ENCODE peak calls at places on chromosomes 13 and 19, in nine cellular contexts. U, E, G, S, C, W, Z, A and X are unnamed samples.

GRCh38 chr19:50710094-50710493 is 9.5 kb downstream of the SHANK1 start:
- DNase-seq in E (no peak), S (no peak), C (no peak), W (no peak), Z (no peak), A (no peak), U (no peak), G (no peak), X (no peak)

GRCh38 chr13:49610176-49610575 is 18.1 kb upstream of the ARL11 start:
- DNase-seq in A (no peak), E (no peak), U (no peak), W (no peak), C (no peak), G (no peak), Z (no peak), S (no peak), X (no peak)

GRCh38 chr13:97327071-97327470 is 104.9 kb downstream of the MBNL2 start:
- DNase-seq in Z (no peak), U (no peak), E (no peak), G (no peak), C (no peak), W (no peak), S (no peak), A (no peak), X (no peak)

GRCh38 chr13:79775830-79776229 is 294.9 kb downstream of the NDFIP2 start:
- DNase-seq in G (no peak), C (peak), Z (peak), A (peak), W (peak), E (peak), U (peak), S (peak), X (no peak)

GRCh38 chr13:106523566-106523965 is 11.9 kb downstream of the EFNB2 start:
- DNase-seq in W (no peak), S (no peak), U (no peak), E (no peak), A (no peak), G (no peak), C (no peak), Z (no peak), X (no peak)

GRCh38 chr19:56110515-56111448 is 10.3 kb downstream of the ZNF787 start:
- DNase-seq in E (peak), W (peak), A (no peak), S (no peak), U (no peak), G (no peak), C (no peak), Z (no peak), X (no peak)

GRCh38 chr13:102770435-102770834 is 3.2 kb downstream of the TEX30 start:
- DNase-seq in C (no peak), E (no peak), G (no peak), Z (no peak), U (no peak), A (no peak), S (no peak), W (no peak), X (no peak)

GRCh38 chr19:45601115-45601514 is 897 bp downstream of the GPR4 start:
- DNase-seq in A (no peak), W (no peak), U (no peak), Z (no peak), E (peak), S (no peak), C (no peak), G (no peak), X (no peak)

GRCh38 chr13:99626461-99627082 is 125.3 kb downstream of the TM9SF2 start:
- DNase-seq in G (peak), Z (peak), C (no peak), U (no peak), S (peak), W (peak), E (no peak), A (no peak), X (no peak)

GRCh38 chr19:17725422-17726078 is 6.3 kb downstream of the MAP1S start:
- DNase-seq in S (no peak), C (peak), U (peak), W (no peak), E (no peak), G (no peak), Z (no peak), A (no peak), X (no peak)

GRCh38 chr19:34686455-34686854 is 9.0 kb downstream of the ZNF302 start:
- DNase-seq in W (no peak), E (no peak), U (no peak), A (no peak), S (no peak), G (no peak), C (no peak), Z (no peak), X (no peak)

GRCh38 chr13:75341025-75341424 is 140.9 kb downstream of the TBC1D4 start:
- DNase-seq in W (no peak), G (no peak), A (no peak), C (no peak), U (no peak), S (no peak), Z (no peak), E (no peak), X (no peak)

GRCh38 chr13:87671824-87672603 is 843 bp downstream of the SLITRK5 start:
- DNase-seq in Z (no peak), U (peak), W (no peak), C (peak), E (no peak), S (no peak), A (no peak), G (no peak), X (peak)

GRCh38 chr13:21698975-21699679 is 28.3 kb downstream of the FGF9 start:
- DNase-seq in A (no peak), S (no peak), E (no peak), Z (no peak), G (no peak), C (no peak), W (no peak), U (no peak), X (no peak)

GRCh38 chr13:24161010-24161775 is 673 bp downstream of the SPATA13 start:
- DNase-seq in Z (peak), W (no peak), S (no peak), C (no peak), E (peak), U (peak), A (no peak), G (peak), X (no peak)

GRCh38 chr13:30807392-30807791 is 72.0 kb downstream of the ALOX5AP start:
- DNase-seq in G (no peak), E (no peak), S (no peak), Z (no peak), U (no peak), A (no peak), C (no peak), W (no peak), X (no peak)

GRCh38 chr13:75489502-75490263 is 7.7 kb upstream of the TBC1D4 start:
- DNase-seq in W (peak), G (no peak), A (no peak), E (no peak), C (no peak), Z (peak), S (no peak), U (no peak), X (no peak)

GRCh38 chr13:113742445-113743120 is 16.4 kb upstream of the TMEM255B start:
- DNase-seq in A (no peak), G (no peak), S (no peak), E (no peak), C (no peak), U (no peak), Z (no peak), W (no peak), X (no peak)

GRCh38 chr19:35168261-35168660 is 13.7 kb downstream of the FXYD5 start:
- DNase-seq in S (no peak), A (no peak), G (no peak), U (no peak), W (no peak), Z (peak), E (no peak), C (peak), X (no peak)

GRCh38 chr13:97222934-97223710 is 989 bp downstream of the MBNL2 start:
- DNase-seq in Z (no peak), C (no peak), A (no peak), E (no peak), W (no peak), G (no peak), S (no peak), U (peak), X (no peak)

GRCh38 chr13:30126903-30127428 is 180.4 kb downstream of the KATNAL1 start:
- DNase-seq in A (no peak), U (no peak), G (no peak), Z (no peak), C (no peak), E (no peak), S (no peak), W (peak), X (no peak)

GRCh38 chr19:31092189-31092753 is 257.0 kb downstream of the TSHZ3 start:
- DNase-seq in C (no peak), Z (no peak), U (no peak), G (no peak), W (no peak), E (peak), S (no peak), A (no peak), X (no peak)

GRCh38 chr19:5694167-5694951 is 4.3 kb downstream of the RPL36 start:
- DNase-seq in G (no peak), W (no peak), A (no peak), C (peak), Z (no peak), U (no peak), E (no peak), S (no peak), X (peak)

GRCh38 chr13:73938375-73939070 is 195.7 kb downstream of the KLF12 start:
- DNase-seq in Z (peak), E (no peak), U (no peak), W (peak), A (peak), C (peak), G (no peak), S (peak), X (no peak)

GRCh38 chr19:48635263-48635965 is 1.8 kb downstream of the DBP start:
- DNase-seq in G (peak), W (no peak), S (no peak), C (peak), U (peak), Z (peak), E (peak), A (no peak), X (peak)

GRCh38 chr13:92097337-92097903 is 699.0 kb downstream of the GPC5 start:
- DNase-seq in Z (no peak), U (no peak), C (no peak), E (no peak), A (no peak), G (no peak), S (no peak), W (no peak), X (no peak)

GRCh38 chr13:92136449-92137180 is 738.2 kb downstream of the GPC5 start:
- DNase-seq in E (no peak), U (no peak), G (no peak), A (no peak), Z (no peak), S (no peak), W (no peak), C (no peak), X (no peak)

GRCh38 chr13:39224841-39225240 is 186.6 kb downstream of the NHLRC3 start:
- DNase-seq in E (no peak), U (no peak), A (peak), S (no peak), G (no peak), C (no peak), Z (peak), W (no peak), X (no peak)

GRCh38 chr13:110448677-110449076 is 112.8 kb downstream of the RAB20 start:
- DNase-seq in E (no peak), A (no peak), U (no peak), Z (no peak), C (no peak), S (no peak), G (peak), W (no peak), X (peak)

GRCh38 chr13:97225533-97225932 is 3.4 kb downstream of the MBNL2 start:
- DNase-seq in A (no peak), W (no peak), C (no peak), S (no peak), E (no peak), Z (no peak), U (no peak), G (no peak), X (no peak)

DNA sequence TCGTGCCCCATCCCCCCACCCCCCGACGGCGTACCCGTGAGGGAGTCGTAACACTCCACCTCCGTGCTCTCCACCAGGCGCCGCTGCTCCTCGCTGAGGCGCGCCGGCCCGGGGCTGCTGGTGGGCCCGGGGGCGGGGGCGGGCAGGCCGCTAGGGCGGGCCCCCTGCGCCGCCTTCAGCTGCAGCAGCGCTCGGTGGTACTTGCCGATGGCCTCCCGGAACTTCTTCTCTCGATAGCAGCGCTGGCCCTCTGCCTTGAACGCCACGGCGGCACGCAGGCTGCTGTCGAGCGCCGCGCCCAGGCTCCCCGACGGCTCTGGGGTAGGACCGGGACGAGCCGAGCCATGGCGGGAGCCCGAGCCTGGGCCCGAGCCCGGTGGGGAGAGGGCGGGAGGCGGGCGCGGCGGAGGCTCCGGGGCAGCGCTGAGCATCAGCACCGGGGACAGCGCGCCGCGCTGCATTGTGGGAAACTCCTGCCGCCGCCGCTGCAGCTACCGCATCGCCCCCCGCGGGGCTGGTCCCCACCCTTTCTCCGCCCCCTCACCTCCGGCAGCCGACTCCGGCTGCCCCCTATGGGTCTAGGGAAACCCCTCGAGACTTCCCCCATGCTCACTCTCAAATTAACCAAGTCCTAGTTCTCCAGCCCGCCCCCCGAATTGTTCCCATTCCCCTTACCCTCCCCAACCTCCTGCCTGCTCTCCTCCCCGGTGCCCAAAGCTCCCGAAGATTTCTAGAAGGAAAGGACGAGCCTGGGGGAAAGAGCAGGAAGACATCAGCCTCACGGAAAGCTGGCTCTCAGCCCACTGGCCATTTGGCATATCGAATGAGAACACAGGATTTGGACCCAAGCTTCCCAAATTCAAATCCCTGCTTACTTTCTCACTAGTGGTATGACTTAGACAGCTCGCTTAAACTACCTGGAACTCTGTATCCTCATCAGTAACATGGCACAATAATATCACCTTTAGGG is at the start of gene TTC9B:
- DNase-seq in A (no peak), Z (no peak), C (peak), S (no peak), W (no peak), G (no peak), U (peak), E (no peak), X (no peak)
- TF ChIP-seq CTCF in A (no peak), Z (no peak), C (no peak), S (no peak), W (no peak), G (no peak), U (peak), E (no peak), X (no peak)

GRCh38 chr19:38708413-38709024 is 35.8 kb downstream of the CAPN12 start:
- DNase-seq in U (no peak), A (no peak), Z (no peak), S (no peak), W (no peak), G (no peak), C (no peak), E (no peak), X (no peak)

GRCh38 chr19:38710416-38710702 is 33.9 kb downstream of the CAPN12 start:
- DNase-seq in A (no peak), S (no peak), G (no peak), W (no peak), U (no peak), E (no peak), C (no peak), Z (no peak), X (no peak)

GRCh38 chr19:38709119-38709518 is 35.2 kb downstream of the CAPN12 start:
- DNase-seq in Z (no peak), E (no peak), S (no peak), W (no peak), C (no peak), A (no peak), U (no peak), G (no peak), X (no peak)

GRCh38 chr19:38710928-38711725 is 33.1 kb downstream of the CAPN12 start:
- DNase-seq in C (no peak), S (no peak), U (no peak), E (no peak), G (no peak), A (no peak), Z (no peak), W (no peak), X (no peak)

DNA sequence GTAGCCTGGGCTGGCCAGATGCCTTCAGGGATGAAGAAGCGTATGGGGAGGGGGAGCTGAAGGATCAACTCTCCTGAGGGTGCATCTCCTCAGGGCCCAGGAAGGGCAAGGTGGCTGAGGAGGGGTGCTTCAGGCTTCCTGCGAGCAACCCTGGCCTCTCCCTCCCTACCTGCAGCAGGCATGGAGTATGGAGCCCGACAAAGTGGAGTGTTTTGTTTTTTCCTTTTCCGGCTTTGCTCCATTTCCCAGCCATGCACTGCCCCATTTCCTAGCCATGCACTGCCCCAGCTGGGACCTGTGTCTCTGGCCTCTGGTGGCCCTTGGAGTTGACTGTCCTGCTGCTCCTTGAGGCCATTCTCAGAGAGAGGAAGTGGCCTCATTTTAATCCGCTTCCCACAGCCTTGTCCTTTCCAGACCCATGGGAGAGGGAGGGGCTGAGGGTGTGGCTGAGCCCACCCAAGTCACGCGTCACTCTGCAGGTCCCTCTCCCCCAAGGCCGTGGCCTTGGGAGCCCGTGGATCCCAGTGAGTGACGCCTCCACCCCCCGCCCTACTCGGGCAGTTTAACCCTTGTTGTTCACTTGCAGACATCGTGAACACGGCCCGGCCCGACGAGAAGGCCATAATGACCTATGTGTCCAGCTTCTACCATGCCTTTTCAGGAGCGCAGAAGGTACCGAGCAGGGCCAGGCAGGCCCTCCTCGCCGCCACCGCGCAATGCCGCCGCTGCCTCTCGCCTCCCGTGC is 34.4 kb downstream of the CAPN12 start:
- DNase-seq in Z (no peak), E (no peak), U (no peak), S (no peak), A (no peak), W (no peak), G (no peak), C (no peak), X (no peak)
- H3K27ac ChIP-seq in Z (peak), E (peak), U (no peak), S (no peak), A (no peak), W (peak), G (peak), C (no peak), X (peak)

GRCh38 chr19:53809518-53810186 is 14.5 kb downstream of the NLRP12 start:
- DNase-seq in S (no peak), Z (no peak), A (no peak), E (no peak), G (no peak), C (peak), U (peak), W (no peak), X (no peak)
- TF ChIP-seq CTCF in S (peak), Z (no peak), A (no peak), E (peak), G (no peak), C (peak), U (peak), W (no peak), X (no peak)

GRCh38 chr19:3660493-3661219 is 34.1 kb upstream of the CACTIN start:
- DNase-seq in W (no peak), U (no peak), C (no peak), Z (no peak), E (no peak), G (no peak), A (no peak), S (no peak), X (no peak)
- H3K27ac ChIP-seq in W (no peak), U (no peak), C (no peak), Z (peak), E (no peak), G (no peak), A (no peak), S (no peak), X (no peak)

GRCh38 chr19:2189880-2190279 is 26.1 kb downstream of the DOT1L start:
- DNase-seq in S (no peak), U (no peak), A (no peak), E (no peak), Z (no peak), G (no peak), C (no peak), W (no peak), X (no peak)

GRCh38 chr19:2190848-2191455 is 27.2 kb downstream of the DOT1L start:
- DNase-seq in G (no peak), C (no peak), S (no peak), W (no peak), Z (no peak), E (no peak), U (no peak), A (no peak), X (no peak)

GRCh38 chr19:2193807-2194206 is 30.1 kb downstream of the DOT1L start:
- DNase-seq in A (no peak), W (no peak), U (no peak), E (no peak), Z (no peak), C (no peak), S (no peak), G (no peak), X (no peak)

GRCh38 chr19:2192862-2193261 is 29.1 kb downstream of the DOT1L start:
- DNase-seq in A (no peak), W (no peak), G (no peak), C (no peak), Z (no peak), S (no peak), E (no peak), U (no peak), X (no peak)

DNA sequence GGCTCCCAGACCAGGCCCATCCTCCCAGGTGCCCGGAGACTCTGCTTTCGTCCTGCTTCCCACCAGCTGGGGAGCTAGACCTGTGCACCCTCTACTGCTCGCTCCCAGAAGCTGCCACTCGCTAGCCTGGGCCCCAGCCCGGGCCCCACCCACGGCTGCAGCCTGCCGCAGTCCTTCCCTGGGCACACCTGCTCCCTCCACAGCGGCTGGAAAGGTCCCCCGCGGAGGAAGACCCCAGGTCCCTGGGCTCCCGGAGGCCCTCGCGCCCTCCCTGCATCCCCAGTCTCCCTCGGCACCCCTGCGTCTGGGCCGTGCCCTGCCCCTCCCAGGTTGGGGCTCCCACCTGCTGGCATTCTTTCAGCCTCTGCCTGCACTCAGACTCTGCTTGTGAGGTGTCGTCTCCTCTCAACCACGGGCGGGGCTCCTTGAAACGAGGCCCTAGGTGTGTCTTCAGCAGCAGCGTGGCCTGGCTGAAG is 27.8 kb downstream of the DOT1L start:
- DNase-seq in G (no peak), E (no peak), C (no peak), S (no peak), A (no peak), W (no peak), U (no peak), Z (no peak), X (no peak)
- TF ChIP-seq CTCF in G (no peak), E (no peak), C (no peak), S (no peak), A (peak), W (no peak), U (no peak), Z (no peak), X (no peak)

GRCh38 chr19:7994114-7994513 is 11.3 kb downstream of the ELAVL1 start:
- DNase-seq in A (no peak), W (no peak), E (no peak), G (no peak), Z (no peak), U (peak), S (no peak), C (peak), X (no peak)
- H3K27ac ChIP-seq in A (no peak), W (no peak), E (no peak), G (no peak), Z (peak), U (no peak), S (no peak), C (peak), X (no peak)

GRCh38 chr13:108176685-108177274 is 38.6 kb downstream of the LIG4 start:
- DNase-seq in A (no peak), W (peak), Z (peak), G (no peak), E (no peak), C (peak), U (peak), S (peak), X (no peak)
- TF ChIP-seq CTCF in A (peak), W (peak), Z (peak), G (no peak), E (no peak), C (peak), U (peak), S (peak), X (no peak)